ENCODE peak calls at places on chromosomes 2 and 18, in six cellular contexts. B is H1, T is HCT116, D is K562, I is GM12878, K is NT2/D1. E is an unnamed sample.

GRCh38 chr18:62522178-62522509 is 681 bp upstream of the ZCCHC2 start:
- DNase-seq in I (no peak), B (no peak), K (no peak), D (no peak), T (no peak), E (no peak)

GRCh38 chr18:3129053-3129864 is 90.5 kb downstream of the MYOM1 start:
- DNase-seq in I (no peak), K (peak; percentile 67), T (peak; percentile 72), D (peak; percentile 79), B (peak; percentile 89), E (peak; percentile 82)

GRCh38 chr18:57776354-57776753 is 26.8 kb downstream of the ATP8B1 start:
- DNase-seq in K (no peak), T (no peak), I (no peak), B (no peak), D (no peak), E (no peak)

GRCh38 chr2:142796161-142796560 is 81.3 kb upstream of the KYNU start:
- DNase-seq in D (no peak), T (no peak), B (no peak), K (no peak), I (no peak), E (peak; percentile 31)

GRCh38 chr2:84888401-84889276 is 7.8 kb upstream of the TRABD2A start:
- DNase-seq in I (peak; percentile 70), D (no peak), T (no peak), B (peak; percentile 31), K (no peak), E (no peak)

GRCh38 chr2:96344011-96344410 is 8.4 kb downstream of the NCAPH start:
- DNase-seq in K (no peak), B (no peak), I (peak; percentile 91), D (no peak), T (no peak), E (no peak)

GRCh38 chr2:156538083-156538504 is 101.9 kb downstream of the GPD2 start:
- DNase-seq in I (peak; percentile 53), B (no peak), D (no peak), T (no peak), K (peak; percentile 1), E (no peak)

GRCh38 chr2:136247204-136247990 is 129.4 kb upstream of the CXCR4 start:
- DNase-seq in K (no peak), T (no peak), B (no peak), D (no peak), I (no peak), E (no peak)

GRCh38 chr2:85886585-85886984 is 2.2 kb downstream of the ST3GAL5 start:
- DNase-seq in B (no peak), T (no peak), I (no peak), K (no peak), D (no peak), E (no peak)

GRCh38 chr2:20432714-20433113 is 14.2 kb upstream of the RHOB start:
- DNase-seq in D (no peak), T (no peak), K (no peak), I (no peak), B (no peak), E (no peak)

GRCh38 chr18:11947214-11948119 is 33.8 kb upstream of the IMPA2 start:
- DNase-seq in T (peak; percentile 90), D (peak; percentile 79), K (peak; percentile 55), B (peak; percentile 83), I (peak; percentile 69), E (peak; percentile 79)

GRCh38 chr18:63617049-63617995 is 26.7 kb downstream of the SERPINB4 start:
- DNase-seq in D (no peak), B (no peak), I (no peak), T (no peak), K (no peak), E (no peak)

GRCh38 chr2:118431586-118431985 is 343.3 kb downstream of the INSIG2 start:
- DNase-seq in T (no peak), D (no peak), B (no peak), I (no peak), K (no peak), E (no peak)

GRCh38 chr2:64363140-64363539 is 90.8 kb upstream of the LGALSL start:
- DNase-seq in D (no peak), B (no peak), K (no peak), T (no peak), I (no peak), E (no peak)

GRCh38 chr18:70931942-70932814 is 643.3 kb downstream of the SOCS6 start:
- DNase-seq in B (no peak), T (no peak), D (no peak), I (no peak), K (no peak), E (peak; percentile 3)

GRCh38 chr2:20916604-20917286 is 93.8 kb upstream of the LDAH start:
- DNase-seq in I (no peak), K (no peak), D (no peak), T (no peak), B (no peak), E (peak; percentile 74)

GRCh38 chr18:23761941-23762340 is 72.7 kb downstream of the LAMA3 start:
- DNase-seq in B (no peak), T (no peak), I (no peak), K (no peak), D (no peak), E (no peak)

GRCh38 chr2:110219496-110220192 is 7.3 kb upstream of the MTLN start:
- DNase-seq in D (no peak), I (no peak), B (no peak), K (no peak), T (no peak), E (no peak)

GRCh38 chr2:85705680-85706039 is 11.5 kb downstream of the GNLY start:
- DNase-seq in D (no peak), T (peak; percentile 66), I (no peak), B (no peak), K (no peak), E (peak; percentile 65)

GRCh38 chr2:75522543-75523312 is 38.0 kb downstream of the EVA1A start:
- DNase-seq in B (no peak), K (no peak), T (no peak), D (no peak), I (no peak), E (peak; percentile 99)

GRCh38 chr2:240189686-240190085 is 49.2 kb upstream of the OTOS start:
- DNase-seq in K (no peak), D (no peak), I (no peak), T (no peak), B (no peak), E (no peak)

GRCh38 chr18:40063488-40063887 is 1891.5 kb upstream of the PIK3C3 start:
- DNase-seq in K (no peak), D (no peak), B (no peak), I (no peak), T (no peak), E (no peak)

GRCh38 chr18:46555724-46556123 is 101.3 kb downstream of the LOXHD1 start:
- DNase-seq in D (peak; percentile 53), T (peak; percentile 32), B (peak; percentile 76), I (no peak), K (no peak), E (peak; percentile 38)

GRCh38 chr2:41941831-41942230 is 106.0 kb upstream of the PKDCC start:
- DNase-seq in K (no peak), T (no peak), B (no peak), D (no peak), I (no peak), E (no peak)

GRCh38 chr2:199606193-199606780 is 148.5 kb upstream of the SATB2 start:
- DNase-seq in B (no peak), K (no peak), D (no peak), I (no peak), T (no peak), E (no peak)
- TF ChIP-seq ZNF274 in B (no peak), K (no peak), D (no peak), I (no peak), T (no peak), E (no peak)

GRCh38 chr2:149598014-149598395 is 10.4 kb upstream of the MMADHC start:
- DNase-seq in B (no peak), D (no peak), T (no peak), K (no peak), I (no peak), E (no peak)
- H3K4me3 ChIP-seq in B (no peak overlapping the region), D (no peak overlapping the region), T (no peak overlapping the region), K (no peak overlapping the region), I (no peak overlapping the region), E (no peak overlapping the region)

DNA sequence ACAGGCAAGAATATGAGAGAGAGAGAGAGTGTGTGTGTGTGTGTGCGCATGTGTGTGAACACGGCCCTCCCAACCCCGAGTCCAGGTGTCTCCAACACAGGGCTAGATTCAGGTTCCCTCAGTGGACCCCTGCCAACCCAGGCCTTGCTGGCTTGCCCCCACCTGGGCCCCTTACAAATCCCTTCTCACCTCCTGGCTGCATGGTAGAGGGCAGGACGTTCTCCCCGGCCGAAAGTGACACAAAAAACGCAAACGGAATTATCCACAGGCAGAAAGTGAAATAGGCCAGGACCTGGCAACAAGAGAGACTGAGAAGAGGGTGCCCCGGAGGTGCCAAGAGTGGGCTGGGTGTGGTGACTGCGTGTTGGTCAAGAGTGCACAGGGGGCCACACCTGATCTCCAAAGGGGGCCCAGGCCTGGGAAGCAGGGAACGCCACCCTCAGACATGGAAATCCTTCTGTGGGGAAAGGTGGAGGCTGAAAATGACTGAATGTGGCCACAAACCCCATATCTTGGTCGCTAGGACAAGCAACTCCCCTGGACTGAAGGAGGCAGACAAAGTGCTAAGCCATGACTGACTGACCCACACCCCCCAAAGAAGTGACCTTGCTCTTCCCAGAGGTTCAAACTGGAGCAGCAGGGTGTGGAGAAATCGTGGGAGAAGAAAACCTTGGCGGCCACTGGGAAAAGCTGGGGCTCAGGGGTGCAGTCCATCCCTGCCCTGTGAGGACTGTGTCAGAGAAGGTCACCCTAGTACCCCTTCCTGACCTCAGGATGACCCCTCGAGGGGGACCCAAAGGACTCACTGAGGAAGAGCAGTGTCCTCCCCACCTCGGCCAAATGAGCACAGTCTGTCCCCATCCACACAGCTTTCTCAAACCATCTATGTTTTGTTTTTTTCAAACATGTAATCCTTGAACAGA is 5.7 kb downstream of the TEX261 start:
- DNase-seq in I (no peak), T (no peak), D (peak; percentile 5), K (no peak), B (no peak), E (no peak)
- TF ChIP-seq ZNF274 in I (no peak), T (no peak), D (no peak), K (no peak), B (no peak), E (no peak)

GRCh38 chr2:190318514-190318913 is 1.1 kb downstream of the HIBCH start:
- DNase-seq in T (no peak), K (no peak), D (no peak), B (no peak), I (no peak), E (no peak)

GRCh38 chr2:190325588-190325987 is 6.0 kb upstream of the HIBCH start:
- DNase-seq in T (no peak), K (no peak), B (no peak), I (no peak), D (no peak), E (no peak)

GRCh38 chr2:190319557-190320498 is at the start of gene HIBCH:
- DNase-seq in K (peak; percentile 96), I (peak; percentile 81), D (peak; percentile 75), B (peak; percentile 94), T (peak; percentile 99), E (peak; percentile 99)

GRCh38 chr2:190318931-190319556 is 582 bp downstream of the HIBCH start:
- DNase-seq in D (no peak), I (no peak), T (no peak), K (no peak), B (no peak), E (no peak)

DNA sequence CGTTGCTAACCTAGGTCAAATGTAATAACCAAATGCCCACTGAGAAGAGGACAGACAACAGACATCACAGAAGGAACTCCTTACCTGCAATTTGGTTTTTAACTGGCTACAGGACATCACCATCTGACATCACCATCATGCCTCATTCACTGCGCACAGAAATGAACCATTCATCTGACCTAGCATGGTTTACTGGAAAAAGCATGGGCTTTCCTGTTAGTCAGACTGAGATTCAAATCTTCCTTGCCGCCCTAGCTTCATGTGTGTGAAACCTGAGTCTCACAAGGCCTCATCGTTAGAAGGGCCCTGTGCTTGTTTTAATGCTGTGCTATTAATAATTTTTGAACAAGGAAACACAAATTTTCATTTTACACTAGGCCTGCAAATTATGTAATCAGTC is 1.1 kb upstream of the HIBCH start:
- DNase-seq in D (no peak), T (no peak), I (no peak), B (no peak), K (no peak), E (no peak)
- H3K4me3 ChIP-seq in D (no peak overlapping the region), T (no peak overlapping the region), I (peak overlapping the region; percentile 77), B (no peak overlapping the region), K (no peak overlapping the region), E (peak overlapping the region; percentile 78)